ENCODE peak calls at places on chromosomes 1 and 21, in six cellular contexts. K is tibial nerve; W is activated naive CD8-positive, alpha-beta T cell treated with anti-CD3 and anti-CD28 coated beads, Interleukin-2, amount 50 U/mL, for 24 hours; G is amygdala; N is iris pigment epithelial cell; M is AG20443. H is an unnamed sample.

GRCh38 chr1:82225407-82226197 is 424.9 kb downstream of the ADGRL2 start:
- DNase-seq in G (no peak), W (no peak), K (no peak), N (peak; percentile 52), M (no peak), H (peak; percentile 37)

GRCh38 chr1:31615414-31615813 is 2.1 kb upstream of the HCRTR1 start:
- DNase-seq in G (no peak), W (no peak), K (no peak), N (no peak), M (no peak), H (no peak)

GRCh38 chr1:218837051-218837450 is 336.6 kb upstream of the LYPLAL1 start:
- DNase-seq in G (no peak), N (no peak), K (no peak), W (no peak), M (no peak), H (peak; percentile 30)

GRCh38 chr1:225318706-225319575 is 108.9 kb downstream of the LBR start:
- DNase-seq in N (peak; percentile 41), K (peak; percentile 41), M (peak; percentile 63), G (no peak), W (peak; percentile 14), H (peak; percentile 32)

GRCh38 chr1:23908453-23909341 is 4.5 kb downstream of the CNR2 start:
- DNase-seq in N (no peak), W (peak; percentile 50), K (no peak), G (no peak), M (no peak), H (no peak)

GRCh38 chr1:209063816-209064664 is 519.5 kb upstream of the CAMK1G start:
- DNase-seq in N (no peak), K (no peak), G (no peak), W (no peak), M (no peak), H (no peak)

GRCh38 chr21:36396971-36397370 is 11.8 kb downstream of the CHAF1B start:
- DNase-seq in W (no peak), N (no peak), M (no peak), G (no peak), K (no peak), H (no peak)

GRCh38 chr1:224528900-224529299 is 87.2 kb upstream of the CNIH3 start:
- DNase-seq in G (no peak), K (no peak), W (no peak), M (peak; percentile 38), N (peak; percentile 74), H (peak; percentile 74)

GRCh38 chr1:18913065-18913502 is 10.7 kb upstream of the ALDH4A1 start:
- DNase-seq in W (peak; percentile 85), N (peak; percentile 69), M (peak; percentile 95), K (peak; percentile 68), G (peak; percentile 53), H (peak; percentile 85)

GRCh38 chr21:21714396-21714795 is 716.2 kb downstream of the NCAM2 start:
- DNase-seq in M (peak; percentile 23), G (no peak), W (no peak), N (peak; percentile 69), K (no peak), H (peak; percentile 3)

GRCh38 chr1:53572061-53572801 is 113.0 kb downstream of the DMRTB1 start:
- DNase-seq in W (no peak), G (no peak), N (peak; percentile 84), M (peak; percentile 88), K (no peak), H (peak; percentile 61)

GRCh38 chr1:197948926-197949899 is 32.0 kb downstream of the LHX9 start:
- DNase-seq in K (no peak), M (no peak), N (no peak), W (peak; percentile 32), G (no peak), H (no peak)

GRCh38 chr1:166947398-166948043 is 27.8 kb downstream of the ILDR2 start:
- DNase-seq in W (peak; percentile 12), M (peak; percentile 89), K (no peak), N (peak; percentile 65), G (peak; percentile 81), H (peak; percentile 64)

GRCh38 chr1:223775054-223775453 is 62.7 kb downstream of the CAPN2 start:
- DNase-seq in M (no peak), W (no peak), K (no peak), N (peak; percentile 65), G (no peak), H (no peak)

GRCh38 chr1:42214447-42214871 is 49.9 kb upstream of the GUCA2A start:
- DNase-seq in G (no peak), K (peak; percentile 44), W (no peak), M (peak; percentile 52), N (peak; percentile 91), H (peak; percentile 69)

GRCh38 chr21:36910581-36911307 is 55.7 kb downstream of the HLCS start:
- DNase-seq in N (peak; percentile 39), W (no peak), K (no peak), G (no peak), M (peak; percentile 34), H (peak; percentile 50)

GRCh38 chr1:28934676-28935075 is 20.3 kb downstream of the EPB41 start:
- DNase-seq in K (no peak), W (no peak), M (no peak), G (no peak), N (no peak), H (no peak)

GRCh38 chr1:189538271-189538670 is 939.4 kb downstream of the BRINP3 start:
- DNase-seq in K (no peak), N (peak; percentile 0), W (no peak), M (no peak), G (no peak), H (no peak)

GRCh38 chr1:9942939-9943807 is at the start of the genes LZIC and NMNAT1:
- DNase-seq in W (peak; percentile 94), G (peak; percentile 64), M (peak; percentile 98), K (peak; percentile 86), N (peak; percentile 98), H (peak; percentile 91)

GRCh38 chr1:211378844-211379243 is 52.2 kb downstream of the TRAF5 start:
- DNase-seq in K (no peak), G (no peak), M (peak; percentile 62), N (peak; percentile 90), W (no peak), H (peak; percentile 67)

GRCh38 chr1:25534389-25534788 is 9.0 kb upstream of the LDLRAP1 start:
- DNase-seq in K (no peak), W (no peak), M (no peak), G (no peak), N (no peak), H (no peak)

GRCh38 chr1:175338447-175339135 is 146.0 kb upstream of the KIAA0040 start:
- DNase-seq in W (peak; percentile 70), K (no peak), N (no peak), G (no peak), M (no peak), H (no peak)